ENCODE peak calls at places on chromosomes 2 and 18, in ten cellular contexts. One of them, this sample, is unnamed.

GRCh38 chr2:12236136-12236834 is 480.5 kb upstream of the TRIB2 start:
- DNase-seq in left ventricle myocardium inferior: no peak
- DNase-seq in BE2C: no peak
- DNase-seq in lower lobe of right lung: no peak
- DNase-seq in Caco-2: no peak
- DNase-seq in foreskin fibroblast: no peak
- DNase-seq in adrenal gland: peak; percentile 10
- DNase-seq in tibial artery: no peak
- DNase-seq in adipocyte: no peak
- DNase-seq in brain microvascular endothelial cell: peak; percentile 45
- DNase-seq in this sample: no peak

GRCh38 chr2:27545348-27546141 is 37.3 kb upstream of the ZNF512 start:
- DNase-seq in BE2C: no peak
- DNase-seq in foreskin fibroblast: peak; percentile 58
- DNase-seq in lower lobe of right lung: no peak
- DNase-seq in brain microvascular endothelial cell: no peak
- DNase-seq in adipocyte: no peak
- DNase-seq in adrenal gland: no peak
- DNase-seq in left ventricle myocardium inferior: no peak
- DNase-seq in tibial artery: no peak
- DNase-seq in Caco-2: no peak
- DNase-seq in this sample: no peak

GRCh38 chr2:25814681-25815080 is 63.6 kb downstream of the ASXL2 start:
- DNase-seq in tibial artery: no peak
- DNase-seq in lower lobe of right lung: no peak
- DNase-seq in foreskin fibroblast: peak; percentile 17
- DNase-seq in BE2C: no peak
- DNase-seq in Caco-2: no peak
- DNase-seq in adipocyte: no peak
- DNase-seq in brain microvascular endothelial cell: no peak
- DNase-seq in left ventricle myocardium inferior: no peak
- DNase-seq in adrenal gland: no peak
- DNase-seq in this sample: no peak

GRCh38 chr2:158753561-158754302 is 41.4 kb upstream of the DAPL1 start:
- DNase-seq in lower lobe of right lung: no peak
- DNase-seq in left ventricle myocardium inferior: peak; percentile 23
- DNase-seq in brain microvascular endothelial cell: peak; percentile 49
- DNase-seq in BE2C: peak; percentile 22
- DNase-seq in Caco-2: no peak
- DNase-seq in adipocyte: peak; percentile 86
- DNase-seq in adrenal gland: peak; percentile 48
- DNase-seq in tibial artery: no peak
- DNase-seq in foreskin fibroblast: peak; percentile 50
- DNase-seq in this sample: no peak

GRCh38 chr2:208595386-208596275 is 189.0 kb downstream of the PTH2R start:
- DNase-seq in brain microvascular endothelial cell: no peak
- DNase-seq in tibial artery: no peak
- DNase-seq in BE2C: no peak
- DNase-seq in left ventricle myocardium inferior: no peak
- DNase-seq in Caco-2: peak; percentile 77
- DNase-seq in lower lobe of right lung: no peak
- DNase-seq in adrenal gland: no peak
- DNase-seq in adipocyte: no peak
- DNase-seq in foreskin fibroblast: no peak
- DNase-seq in this sample: no peak

GRCh38 chr2:20577495-20578235 is 73.2 kb downstream of the HS1BP3 start:
- DNase-seq in lower lobe of right lung: peak; percentile 46
- DNase-seq in adipocyte: peak; percentile 70
- DNase-seq in BE2C: peak; percentile 80
- DNase-seq in adrenal gland: peak; percentile 55
- DNase-seq in tibial artery: peak; percentile 76
- DNase-seq in foreskin fibroblast: peak; percentile 92
- DNase-seq in brain microvascular endothelial cell: no peak
- DNase-seq in left ventricle myocardium inferior: no peak
- DNase-seq in Caco-2: no peak
- DNase-seq in this sample: no peak

GRCh38 chr18:43159091-43159490 is 43.6 kb upstream of the RIT2 start:
- DNase-seq in adrenal gland: no peak
- DNase-seq in adipocyte: peak; percentile 29
- DNase-seq in Caco-2: no peak
- DNase-seq in brain microvascular endothelial cell: peak; percentile 18
- DNase-seq in lower lobe of right lung: no peak
- DNase-seq in left ventricle myocardium inferior: no peak
- DNase-seq in foreskin fibroblast: peak; percentile 7
- DNase-seq in tibial artery: no peak
- DNase-seq in BE2C: peak; percentile 33
- DNase-seq in this sample: peak; percentile 80

GRCh38 chr2:231308631-231309414 is 86.7 kb upstream of the B3GNT7 start:
- DNase-seq in tibial artery: no peak
- DNase-seq in left ventricle myocardium inferior: no peak
- DNase-seq in brain microvascular endothelial cell: peak; percentile 78
- DNase-seq in adrenal gland: peak; percentile 27
- DNase-seq in lower lobe of right lung: no peak
- DNase-seq in BE2C: no peak
- DNase-seq in foreskin fibroblast: no peak
- DNase-seq in adipocyte: no peak
- DNase-seq in Caco-2: no peak
- DNase-seq in this sample: no peak

GRCh38 chr2:24080721-24081120 is 3.9 kb downstream of the TP53I3 start:
- DNase-seq in Caco-2: no peak
- DNase-seq in tibial artery: no peak
- DNase-seq in brain microvascular endothelial cell: no peak
- DNase-seq in lower lobe of right lung: no peak
- DNase-seq in foreskin fibroblast: peak; percentile 45
- DNase-seq in adipocyte: peak; percentile 23
- DNase-seq in left ventricle myocardium inferior: no peak
- DNase-seq in adrenal gland: no peak
- DNase-seq in BE2C: no peak
- DNase-seq in this sample: peak; percentile 40

GRCh38 chr2:94987074-94988020 is 38.2 kb upstream of the MAL start:
- DNase-seq in brain microvascular endothelial cell: no peak
- DNase-seq in BE2C: no peak
- DNase-seq in adrenal gland: no peak
- DNase-seq in adipocyte: no peak
- DNase-seq in foreskin fibroblast: no peak
- DNase-seq in left ventricle myocardium inferior: no peak
- DNase-seq in tibial artery: no peak
- DNase-seq in lower lobe of right lung: no peak
- DNase-seq in Caco-2: no peak
- DNase-seq in this sample: no peak

GRCh38 chr2:67476808-67477790 is 80.0 kb downstream of the ETAA1 start:
- DNase-seq in lower lobe of right lung: no peak
- DNase-seq in left ventricle myocardium inferior: no peak
- DNase-seq in brain microvascular endothelial cell: peak; percentile 8
- DNase-seq in tibial artery: no peak
- DNase-seq in adrenal gland: no peak
- DNase-seq in Caco-2: no peak
- DNase-seq in foreskin fibroblast: peak; percentile 23
- DNase-seq in BE2C: peak; percentile 8
- DNase-seq in adipocyte: peak; percentile 66
- DNase-seq in this sample: no peak

GRCh38 chr2:211248841-211249240 is 692.4 kb downstream of the CPS1 start:
- DNase-seq in adrenal gland: no peak
- DNase-seq in lower lobe of right lung: no peak
- DNase-seq in left ventricle myocardium inferior: no peak
- DNase-seq in tibial artery: no peak
- DNase-seq in foreskin fibroblast: no peak
- DNase-seq in Caco-2: no peak
- DNase-seq in brain microvascular endothelial cell: no peak
- DNase-seq in adipocyte: no peak
- DNase-seq in BE2C: no peak
- DNase-seq in this sample: no peak

GRCh38 chr18:77073336-77074093 is 59.1 kb downstream of the MBP start:
- DNase-seq in tibial artery: no peak
- DNase-seq in Caco-2: no peak
- DNase-seq in adipocyte: no peak
- DNase-seq in brain microvascular endothelial cell: no peak
- DNase-seq in BE2C: no peak
- DNase-seq in lower lobe of right lung: no peak
- DNase-seq in adrenal gland: no peak
- DNase-seq in left ventricle myocardium inferior: no peak
- DNase-seq in foreskin fibroblast: no peak
- DNase-seq in this sample: no peak

GRCh38 chr2:189783451-189783926 is 650 bp downstream of the ORMDL1 start:
- DNase-seq in brain microvascular endothelial cell: no peak
- DNase-seq in left ventricle myocardium inferior: no peak
- DNase-seq in foreskin fibroblast: no peak
- DNase-seq in BE2C: no peak
- DNase-seq in lower lobe of right lung: no peak
- DNase-seq in tibial artery: no peak
- DNase-seq in Caco-2: no peak
- DNase-seq in adipocyte: peak; percentile 70
- DNase-seq in adrenal gland: no peak
- DNase-seq in this sample: no peak

GRCh38 chr2:148530350-148530749 is 114.2 kb upstream of the EPC2 start:
- DNase-seq in BE2C: no peak
- DNase-seq in brain microvascular endothelial cell: no peak
- DNase-seq in left ventricle myocardium inferior: no peak
- DNase-seq in tibial artery: no peak
- DNase-seq in adipocyte: no peak
- DNase-seq in Caco-2: no peak
- DNase-seq in lower lobe of right lung: no peak
- DNase-seq in adrenal gland: no peak
- DNase-seq in foreskin fibroblast: no peak
- DNase-seq in this sample: no peak

GRCh38 chr18:10074122-10074521 is 160.3 kb downstream of the VAPA start:
- DNase-seq in tibial artery: peak; percentile 28
- DNase-seq in brain microvascular endothelial cell: no peak
- DNase-seq in Caco-2: no peak
- DNase-seq in foreskin fibroblast: no peak
- DNase-seq in left ventricle myocardium inferior: no peak
- DNase-seq in adipocyte: no peak
- DNase-seq in adrenal gland: no peak
- DNase-seq in BE2C: no peak
- DNase-seq in lower lobe of right lung: no peak
- DNase-seq in this sample: no peak

GRCh38 chr2:72148975-72149555 is 1.4 kb upstream of the CYP26B1 start:
- DNase-seq in Caco-2: peak; percentile 38
- DNase-seq in lower lobe of right lung: no peak
- DNase-seq in tibial artery: peak; percentile 69
- DNase-seq in BE2C: no peak
- DNase-seq in left ventricle myocardium inferior: peak; percentile 43
- DNase-seq in adipocyte: peak; percentile 79
- DNase-seq in adrenal gland: peak; percentile 48
- DNase-seq in brain microvascular endothelial cell: no peak
- DNase-seq in foreskin fibroblast: no peak
- DNase-seq in this sample: no peak

GRCh38 chr2:221075203-221075602 is 496.9 kb downstream of the EPHA4 start:
- DNase-seq in adipocyte: peak; percentile 73
- DNase-seq in foreskin fibroblast: no peak
- DNase-seq in tibial artery: no peak
- DNase-seq in lower lobe of right lung: no peak
- DNase-seq in left ventricle myocardium inferior: no peak
- DNase-seq in Caco-2: no peak
- DNase-seq in adrenal gland: no peak
- DNase-seq in brain microvascular endothelial cell: peak; percentile 89
- DNase-seq in BE2C: no peak
- DNase-seq in this sample: peak; percentile 32

DNA sequence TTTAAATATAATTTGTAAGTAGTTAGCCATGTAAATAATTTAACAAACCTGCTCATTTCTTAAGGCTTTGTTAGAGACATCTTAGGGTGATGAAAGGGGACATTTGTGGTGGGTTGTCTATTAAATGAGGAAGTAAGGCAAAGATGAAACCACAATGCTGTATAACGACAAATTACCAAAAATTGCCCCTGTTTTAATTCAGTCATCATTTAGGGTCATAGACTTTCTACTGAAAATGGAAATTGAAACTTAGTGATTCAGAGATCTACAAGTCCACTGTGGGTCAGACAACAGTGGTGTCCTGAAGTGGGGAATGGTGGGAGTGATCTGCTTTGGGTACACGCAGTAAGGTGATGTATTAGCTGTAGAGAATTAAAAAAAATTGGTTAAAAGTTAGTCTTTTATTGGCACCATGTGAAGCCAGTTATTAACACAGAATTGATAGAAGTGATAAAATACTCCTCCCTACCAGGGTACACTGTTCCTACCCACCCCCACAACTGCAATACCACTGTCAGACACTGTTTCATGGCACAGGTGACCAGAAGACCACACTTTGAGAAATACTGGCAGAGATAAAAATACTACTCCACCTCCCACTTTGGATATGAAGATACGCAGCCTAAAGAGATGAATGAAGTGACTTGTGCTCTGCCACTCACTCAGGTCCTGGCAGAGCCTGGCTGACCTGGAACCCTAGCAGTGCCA is 13.4 kb downstream of the CERS6 start:
- DNase-seq in brain microvascular endothelial cell: no peak
- DNase-seq in left ventricle myocardium inferior: no peak
- DNase-seq in lower lobe of right lung: no peak
- DNase-seq in adipocyte: no peak
- DNase-seq in foreskin fibroblast: no peak
- DNase-seq in Caco-2: no peak
- DNase-seq in adrenal gland: no peak
- DNase-seq in tibial artery: no peak
- DNase-seq in BE2C: no peak
- DNase-seq in this sample: no peak
- H3K4me3 ChIP-seq in brain microvascular endothelial cell: no peak overlapping the region
- H3K4me3 ChIP-seq in left ventricle myocardium inferior: no peak overlapping the region
- H3K4me3 ChIP-seq in lower lobe of right lung: no peak overlapping the region
- H3K4me3 ChIP-seq in adipocyte: no peak overlapping the region
- H3K4me3 ChIP-seq in foreskin fibroblast: no peak overlapping the region
- H3K4me3 ChIP-seq in Caco-2: no peak overlapping the region
- H3K4me3 ChIP-seq in adrenal gland: no peak overlapping the region
- H3K4me3 ChIP-seq in tibial artery: no peak overlapping the region
- H3K4me3 ChIP-seq in BE2C: no peak overlapping the region
- H3K4me3 ChIP-seq in this sample: no peak overlapping the region

GRCh38 chr2:223051580-223052375 is at the start of gene KCNE4:
- DNase-seq in adrenal gland: peak; percentile 37
- DNase-seq in foreskin fibroblast: peak; percentile 41
- DNase-seq in tibial artery: peak; percentile 82
- DNase-seq in adipocyte: peak; percentile 74
- DNase-seq in Caco-2: no peak
- DNase-seq in lower lobe of right lung: no peak
- DNase-seq in brain microvascular endothelial cell: peak; percentile 69
- DNase-seq in BE2C: no peak
- DNase-seq in left ventricle myocardium inferior: no peak
- DNase-seq in this sample: peak; percentile 75
- H3K4me3 ChIP-seq in adrenal gland: no peak within 1 kb of the TSS
- H3K4me3 ChIP-seq in foreskin fibroblast: peak within 1 kb of the TSS; percentile 63
- H3K4me3 ChIP-seq in tibial artery: peak within 1 kb of the TSS; percentile 73
- H3K4me3 ChIP-seq in adipocyte: peak within 1 kb of the TSS; percentile 88
- H3K4me3 ChIP-seq in Caco-2: peak within 1 kb of the TSS; percentile 0
- H3K4me3 ChIP-seq in lower lobe of right lung: peak within 1 kb of the TSS; percentile 49
- H3K4me3 ChIP-seq in brain microvascular endothelial cell: peak within 1 kb of the TSS; percentile 55
- H3K4me3 ChIP-seq in BE2C: no peak within 1 kb of the TSS
- H3K4me3 ChIP-seq in left ventricle myocardium inferior: peak within 1 kb of the TSS; percentile 67
- H3K4me3 ChIP-seq in this sample: peak within 1 kb of the TSS; percentile 71

GRCh38 chr2:218228366-218229092 is 11.5 kb downstream of the ARPC2 start:
- DNase-seq in brain microvascular endothelial cell: no peak
- DNase-seq in lower lobe of right lung: no peak
- DNase-seq in BE2C: no peak
- DNase-seq in foreskin fibroblast: no peak
- DNase-seq in left ventricle myocardium inferior: no peak
- DNase-seq in adipocyte: peak; percentile 11
- DNase-seq in tibial artery: no peak
- DNase-seq in Caco-2: no peak
- DNase-seq in adrenal gland: no peak
- DNase-seq in this sample: no peak
- H3K4me3 ChIP-seq in brain microvascular endothelial cell: no peak overlapping the region
- H3K4me3 ChIP-seq in lower lobe of right lung: no peak overlapping the region
- H3K4me3 ChIP-seq in BE2C: no peak overlapping the region
- H3K4me3 ChIP-seq in foreskin fibroblast: no peak overlapping the region
- H3K4me3 ChIP-seq in left ventricle myocardium inferior: no peak overlapping the region
- H3K4me3 ChIP-seq in adipocyte: no peak overlapping the region
- H3K4me3 ChIP-seq in tibial artery: no peak overlapping the region
- H3K4me3 ChIP-seq in Caco-2: no peak overlapping the region
- H3K4me3 ChIP-seq in adrenal gland: no peak overlapping the region
- H3K4me3 ChIP-seq in this sample: no peak overlapping the region

GRCh38 chr2:233060500-233061006 is 411 bp downstream of the INPP5D start:
- DNase-seq in adrenal gland: no peak
- DNase-seq in adipocyte: no peak
- DNase-seq in Caco-2: no peak
- DNase-seq in BE2C: no peak
- DNase-seq in brain microvascular endothelial cell: no peak
- DNase-seq in tibial artery: no peak
- DNase-seq in lower lobe of right lung: no peak
- DNase-seq in left ventricle myocardium inferior: no peak
- DNase-seq in foreskin fibroblast: no peak
- DNase-seq in this sample: no peak
- H3K4me3 ChIP-seq in adrenal gland: no peak overlapping the region
- H3K4me3 ChIP-seq in adipocyte: no peak overlapping the region
- H3K4me3 ChIP-seq in Caco-2: no peak overlapping the region
- H3K4me3 ChIP-seq in BE2C: no peak overlapping the region
- H3K4me3 ChIP-seq in brain microvascular endothelial cell: no peak overlapping the region
- H3K4me3 ChIP-seq in tibial artery: peak overlapping the region; percentile 39
- H3K4me3 ChIP-seq in lower lobe of right lung: peak overlapping the region; percentile 65
- H3K4me3 ChIP-seq in left ventricle myocardium inferior: peak overlapping the region; percentile 69
- H3K4me3 ChIP-seq in foreskin fibroblast: no peak overlapping the region
- H3K4me3 ChIP-seq in this sample: no peak overlapping the region

This sample was measured in skeletal muscle cell.